ENCODE peak calls at places on chromosomes 13 and 19, in four cellular contexts. One of them, this sample, is unnamed. For H3K9me3, the result is how much of the 10 kb centered on the place peaks cover.

GRCh38 chr19:4431808-4432674 is 25.6 kb downstream of the UBXN6 start:
- DNase-seq in testis: no peak
- DNase-seq in cardiac muscle cell: no peak
- DNase-seq in stomach: no peak
- DNase-seq in this sample: no peak

GRCh38 chr13:68261105-68261504 is 1031.0 kb upstream of the PCDH9 start:
- DNase-seq in testis: peak
- DNase-seq in cardiac muscle cell: no peak
- DNase-seq in stomach: no peak
- DNase-seq in this sample: no peak

GRCh38 chr19:56333506-56333905 is 18.9 kb upstream of the ZSCAN5A start:
- DNase-seq in testis: peak
- DNase-seq in cardiac muscle cell: peak
- DNase-seq in stomach: peak
- DNase-seq in this sample: peak

GRCh38 chr19:1469200-1469935 is 9.6 kb downstream of the C19orf25 start:
- DNase-seq in testis: no peak
- DNase-seq in cardiac muscle cell: peak
- DNase-seq in stomach: no peak
- DNase-seq in this sample: no peak

GRCh38 chr19:44903602-44904425 is 1.8 kb upstream of the APOE start:
- DNase-seq in testis: peak
- DNase-seq in cardiac muscle cell: peak
- DNase-seq in stomach: peak
- DNase-seq in this sample: peak

GRCh38 chr19:56637976-56638555 is 4.9 kb upstream of the SMIM17 start:
- DNase-seq in testis: peak
- DNase-seq in cardiac muscle cell: peak
- DNase-seq in stomach: peak
- DNase-seq in this sample: peak

GRCh38 chr19:55549500-55550320 is 4.4 kb upstream of the SBK3 start:
- DNase-seq in testis: no peak
- DNase-seq in cardiac muscle cell: no peak
- DNase-seq in stomach: peak
- DNase-seq in this sample: no peak

GRCh38 chr13:39586142-39586541 is 16.9 kb downstream of the LHFPL6 start:
- DNase-seq in testis: no peak
- DNase-seq in cardiac muscle cell: no peak
- DNase-seq in stomach: no peak
- DNase-seq in this sample: no peak

GRCh38 chr19:32063601-32064000 is 281.8 kb upstream of the ZNF507 start:
- DNase-seq in testis: no peak
- DNase-seq in cardiac muscle cell: no peak
- DNase-seq in stomach: no peak
- DNase-seq in this sample: no peak

GRCh38 chr19:5578094-5578846 is 10.5 kb upstream of the TINCR start:
- DNase-seq in testis: peak
- DNase-seq in cardiac muscle cell: peak
- DNase-seq in stomach: peak
- DNase-seq in this sample: peak

GRCh38 chr19:16611121-16611520 is 16.9 kb downstream of the MED26 start:
- DNase-seq in testis: no peak
- DNase-seq in cardiac muscle cell: no peak
- DNase-seq in stomach: no peak
- DNase-seq in this sample: no peak

GRCh38 chr19:8308891-8309291 is 733 bp upstream of the CD320 start:
- DNase-seq in testis: no peak
- DNase-seq in cardiac muscle cell: no peak
- DNase-seq in stomach: peak
- DNase-seq in this sample: peak

GRCh38 chr19:18995804-18996241 is 37.5 kb downstream of the SUGP2 start:
- DNase-seq in testis: peak
- DNase-seq in cardiac muscle cell: peak
- DNase-seq in stomach: peak
- DNase-seq in this sample: peak

GRCh38 chr19:50042363-50043024 is 16.7 kb downstream of the ZNF473 start:
- DNase-seq in testis: no peak
- DNase-seq in cardiac muscle cell: no peak
- DNase-seq in stomach: no peak
- DNase-seq in this sample: no peak
- H3K9me3 ChIP-seq in testis: under half
- H3K9me3 ChIP-seq in cardiac muscle cell: under half
- H3K9me3 ChIP-seq in stomach: under half
- H3K9me3 ChIP-seq in this sample: under half

GRCh38 chr13:107865643-107866006 is 349.7 kb downstream of the LIG4 start:
- DNase-seq in testis: no peak
- DNase-seq in cardiac muscle cell: no peak
- DNase-seq in stomach: no peak
- DNase-seq in this sample: no peak
- H3K4me3 ChIP-seq in testis: peak
- H3K4me3 ChIP-seq in cardiac muscle cell: peak
- H3K4me3 ChIP-seq in stomach: peak
- H3K4me3 ChIP-seq in this sample: no peak

DNA sequence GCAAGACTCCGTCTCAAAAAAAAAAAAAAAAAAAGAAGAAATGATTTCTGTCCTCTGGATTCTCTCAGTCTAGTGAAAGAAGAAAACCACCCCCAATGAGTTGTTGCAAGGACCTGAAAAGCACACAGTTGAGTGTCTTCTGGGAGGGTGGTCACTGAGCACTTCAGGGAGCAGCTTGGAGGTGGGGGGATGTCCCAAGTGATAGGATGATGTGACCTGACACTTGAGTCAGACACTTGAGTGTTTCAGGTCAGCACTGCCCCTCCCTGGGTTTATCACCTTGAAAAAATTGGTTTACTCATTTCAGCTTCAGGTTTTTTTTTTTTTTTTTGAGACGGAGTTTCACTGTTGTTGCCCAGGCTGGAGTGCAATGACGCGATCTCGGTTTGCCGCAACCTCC is 63.2 kb downstream of the ZNF823 start:
- DNase-seq in testis: no peak
- DNase-seq in cardiac muscle cell: no peak
- DNase-seq in stomach: no peak
- DNase-seq in this sample: no peak
- TF ChIP-seq CTCF in testis: no peak
- TF ChIP-seq CTCF in cardiac muscle cell: no peak
- TF ChIP-seq CTCF in stomach: no peak
- TF ChIP-seq CTCF in this sample: no peak

GRCh38 chr19:36646746-36647145 is 19.9 kb downstream of the ZNF461 start:
- DNase-seq in testis: no peak
- DNase-seq in cardiac muscle cell: no peak
- DNase-seq in stomach: no peak
- DNase-seq in this sample: no peak
- H3K9me3 ChIP-seq in testis: under half
- H3K9me3 ChIP-seq in cardiac muscle cell: under half
- H3K9me3 ChIP-seq in stomach: half or more
- H3K9me3 ChIP-seq in this sample: under half

GRCh38 chr13:26996965-26997752 is 174.5 kb downstream of the USP12 start:
- DNase-seq in testis: no peak
- DNase-seq in cardiac muscle cell: no peak
- DNase-seq in stomach: no peak
- DNase-seq in this sample: no peak
- H3K4me3 ChIP-seq in testis: no peak
- H3K4me3 ChIP-seq in cardiac muscle cell: no peak
- H3K4me3 ChIP-seq in stomach: no peak
- H3K4me3 ChIP-seq in this sample: no peak

GRCh38 chr19:6751189-6751588 is 11.7 kb downstream of the TRIP10 start:
- DNase-seq in testis: no peak
- DNase-seq in cardiac muscle cell: no peak
- DNase-seq in stomach: no peak
- DNase-seq in this sample: no peak

GRCh38 chr19:6752257-6753177 is 13.0 kb downstream of the TRIP10 start:
- DNase-seq in testis: no peak
- DNase-seq in cardiac muscle cell: peak
- DNase-seq in stomach: no peak
- DNase-seq in this sample: no peak

GRCh38 chr19:6753178-6754031 is 13.8 kb downstream of the SH2D3A start:
- DNase-seq in testis: peak
- DNase-seq in cardiac muscle cell: peak
- DNase-seq in stomach: peak
- DNase-seq in this sample: peak

GRCh38 chr19:6754653-6755463 is 12.4 kb downstream of the SH2D3A start:
- DNase-seq in testis: no peak
- DNase-seq in cardiac muscle cell: no peak
- DNase-seq in stomach: no peak
- DNase-seq in this sample: no peak

DNA sequence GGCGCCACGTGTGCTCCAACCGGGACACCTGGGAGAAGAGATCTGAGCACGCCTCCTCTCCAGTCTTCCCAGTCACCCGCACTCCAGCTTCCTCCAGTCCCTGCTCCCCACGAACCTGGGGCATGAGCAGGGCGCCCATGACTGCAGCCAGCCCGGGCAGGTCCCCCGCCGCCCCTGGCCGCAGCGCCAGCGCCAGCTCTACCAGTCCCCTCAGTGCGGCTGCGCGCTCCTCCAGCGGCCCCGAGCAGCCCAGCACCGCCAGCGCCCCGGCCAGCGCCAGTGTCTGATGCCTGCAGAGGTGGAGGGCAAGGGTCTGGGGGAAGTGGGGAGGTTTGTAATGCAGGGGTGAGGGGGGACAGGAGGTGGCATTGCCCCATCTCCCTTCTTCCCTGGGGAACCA is 13.1 kb downstream of the SH2D3A start:
- DNase-seq in testis: no peak
- DNase-seq in cardiac muscle cell: no peak
- DNase-seq in stomach: no peak
- DNase-seq in this sample: no peak
- TF ChIP-seq CTCF in testis: no peak
- TF ChIP-seq CTCF in cardiac muscle cell: no peak
- TF ChIP-seq CTCF in stomach: no peak
- TF ChIP-seq CTCF in this sample: no peak

This sample was measured in adrenal gland.